ENCODE peak calls at places on chromosome 22, in seven cellular contexts. T is astrocyte of the spinal cord; M is right cardiac atrium; L is brain microvascular endothelial cell; D is cardiac fibroblast; I is fibroblast of mammary gland; P is CD8-positive, alpha-beta T cell. J is an unnamed sample.

GRCh38 chr22:42959472-42960145 is 55.3 kb downstream of the PACSIN2 start:
- DNase-seq in T (peak; percentile 86), M (peak; percentile 53), L (peak; percentile 94), D (peak; percentile 90), I (peak; percentile 74), P (no peak), J (no peak)

GRCh38 chr22:50626856-50627451 is 998 bp downstream of the ARSA start:
- DNase-seq in T (no peak), M (no peak), L (no peak), D (no peak), I (no peak), P (no peak), J (no peak)

GRCh38 chr22:29307658-29308147 is 1.3 kb downstream of the GAS2L1 start:
- DNase-seq in T (no peak), M (no peak), L (no peak), D (no peak), I (no peak), P (no peak), J (no peak)

GRCh38 chr22:50673231-50674126 is 856 bp downstream of the SHANK3 start:
- DNase-seq in T (no peak), M (no peak), L (no peak), D (no peak), I (no peak), P (peak; percentile 22), J (no peak)

GRCh38 chr22:43377486-43377995 is 34.3 kb upstream of the MPPED1 start:
- DNase-seq in T (no peak), M (no peak), L (peak; percentile 6), D (no peak), I (no peak), P (no peak), J (no peak)

GRCh38 chr22:40006641-40007040 is 11.9 kb downstream of the FAM83F start:
- DNase-seq in T (no peak), M (no peak), L (no peak), D (no peak), I (no peak), P (no peak), J (peak; percentile 24)

GRCh38 chr22:42991010-42991651 is 23.8 kb downstream of the PACSIN2 start:
- DNase-seq in T (peak; percentile 88), M (no peak), L (peak; percentile 81), D (peak; percentile 92), I (peak; percentile 96), P (no peak), J (no peak)

GRCh38 chr22:31872209-31872608 is 72.1 kb upstream of the YWHAH start:
- DNase-seq in T (no peak), M (no peak), L (no peak), D (no peak), I (no peak), P (no peak), J (no peak)

GRCh38 chr22:45585437-45585755 is 82.7 kb downstream of the FBLN1 start:
- DNase-seq in T (peak; percentile 53), M (peak; percentile 55), L (peak; percentile 20), D (no peak), I (peak; percentile 91), P (no peak), J (no peak)

GRCh38 chr22:50191041-50191740 is 5.5 kb downstream of the TRABD start:
- DNase-seq in T (no peak), M (peak; percentile 45), L (no peak), D (no peak), I (no peak), P (peak; percentile 81), J (peak; percentile 92)

GRCh38 chr22:44909241-44909640 is 100.6 kb downstream of the PHF21B start:
- DNase-seq in T (no peak), M (no peak), L (no peak), D (no peak), I (no peak), P (no peak), J (no peak)

GRCh38 chr22:19386248-19386647 is 45.3 kb downstream of the HIRA start:
- DNase-seq in T (no peak), M (no peak), L (no peak), D (no peak), I (no peak), P (no peak), J (no peak)

GRCh38 chr22:48785792-48786678 is 1041.6 kb downstream of the BRD1 start:
- DNase-seq in T (no peak), M (no peak), L (no peak), D (no peak), I (no peak), P (peak; percentile 4), J (no peak)

GRCh38 chr22:43077121-43077877 is 11.9 kb downstream of the TTLL1 start:
- DNase-seq in T (no peak), M (no peak), L (no peak), D (no peak), I (no peak), P (no peak), J (no peak)

GRCh38 chr22:43789452-43789851 is 22.7 kb downstream of the EFCAB6 start:
- DNase-seq in T (peak; percentile 47), M (peak; percentile 64), L (peak; percentile 33), D (peak; percentile 90), I (peak; percentile 99), P (no peak), J (no peak)

GRCh38 chr22:17972385-17973181 is 51.8 kb downstream of the MICAL3 start:
- DNase-seq in T (peak; percentile 56), M (peak; percentile 51), L (peak; percentile 33), D (peak; percentile 80), I (peak; percentile 83), P (no peak), J (no peak)

GRCh38 chr22:24189249-24190158 is 8.2 kb downstream of the SUSD2 start:
- DNase-seq in T (peak; percentile 50), M (peak; percentile 77), L (peak; percentile 37), D (peak; percentile 75), I (peak; percentile 67), P (peak; percentile 29), J (peak; percentile 15)

GRCh38 chr22:24191893-24192292 is 10.6 kb downstream of the SUSD2 start:
- DNase-seq in T (no peak), M (no peak), L (no peak), D (no peak), I (no peak), P (no peak), J (no peak)

GRCh38 chr22:24190159-24190540 is 8.9 kb downstream of the SUSD2 start:
- DNase-seq in T (no peak), M (peak; percentile 20), L (no peak), D (no peak), I (no peak), P (no peak), J (no peak)

GRCh38 chr22:24191381-24191841 is 10.1 kb downstream of the SUSD2 start:
- DNase-seq in T (no peak), M (no peak), L (no peak), D (no peak), I (no peak), P (no peak), J (no peak)

DNA sequence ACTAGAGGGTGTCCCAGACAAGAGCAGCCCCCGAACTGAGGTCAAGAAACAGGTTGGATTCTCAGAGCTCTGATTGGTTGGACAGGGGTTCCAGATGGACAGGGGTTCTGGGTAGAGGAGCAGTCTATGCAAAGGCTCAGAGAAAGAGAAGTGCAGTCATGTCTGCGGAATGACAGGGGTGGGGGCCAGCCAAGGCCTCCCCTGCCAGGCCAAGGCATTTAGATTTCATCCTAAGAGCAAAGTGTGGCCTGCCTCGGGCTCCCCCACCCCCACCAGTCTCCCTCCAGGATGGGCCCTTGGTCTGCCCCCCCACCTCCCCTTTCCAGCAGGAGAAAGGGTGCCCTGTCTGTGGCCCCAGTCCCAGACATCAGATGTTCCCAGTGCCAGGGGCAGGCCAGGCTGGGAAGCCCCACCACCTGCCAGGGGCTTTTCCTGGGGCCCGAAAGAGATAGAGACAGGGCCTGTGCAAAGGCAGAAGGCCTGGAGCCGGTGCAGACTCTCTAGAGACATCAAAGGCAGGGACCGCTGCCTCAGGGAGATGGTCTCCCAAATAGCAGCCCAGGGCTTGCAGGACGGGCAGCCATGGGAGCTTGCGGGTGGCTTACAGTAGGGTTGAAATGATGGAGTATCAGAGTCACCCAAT is 9.4 kb downstream of the SUSD2 start:
- DNase-seq in T (no peak), M (no peak), L (no peak), D (no peak), I (no peak), P (no peak), J (no peak)
- H3K4me3 ChIP-seq in T (no peak overlapping the region), M (no peak overlapping the region), L (no peak overlapping the region), D (no peak overlapping the region), I (no peak overlapping the region), P (no peak overlapping the region), J (no peak overlapping the region)

DNA sequence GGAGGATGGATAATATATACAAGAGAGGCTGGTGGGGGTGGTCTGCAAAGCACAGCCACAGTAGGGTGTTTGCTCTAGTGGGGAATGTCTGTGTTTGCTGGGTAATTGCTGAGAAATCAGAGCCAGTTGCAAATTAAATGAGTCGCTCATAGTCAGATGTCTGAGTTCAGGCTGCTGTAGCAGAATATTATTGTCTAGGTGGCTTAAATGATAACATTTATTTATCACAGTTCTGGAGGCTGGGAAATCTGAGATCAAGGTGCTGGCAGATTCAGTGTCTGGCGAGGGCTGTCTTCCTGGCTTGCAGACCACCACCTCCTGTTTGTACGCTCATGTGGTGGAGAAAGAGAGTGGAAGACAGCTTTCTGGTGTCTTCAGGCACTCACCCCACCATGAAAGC is 168.0 kb downstream of the MYO18B start:
- DNase-seq in T (no peak), M (no peak), L (no peak), D (no peak), I (no peak), P (no peak), J (no peak)
- H3K4me3 ChIP-seq in T (no peak overlapping the region), M (no peak overlapping the region), L (no peak overlapping the region), D (no peak overlapping the region), I (no peak overlapping the region), P (no peak overlapping the region), J (no peak overlapping the region)

GRCh38 chr22:34914871-34915270 is 151.1 kb upstream of the ISX start:
- DNase-seq in T (no peak), M (no peak), L (no peak), D (no peak), I (no peak), P (no peak), J (no peak)

GRCh38 chr22:34917239-34917638 is 148.7 kb upstream of the ISX start:
- DNase-seq in T (no peak), M (no peak), L (no peak), D (no peak), I (no peak), P (no peak), J (no peak)
- H3K4me3 ChIP-seq in T (no peak overlapping the region), M (no peak overlapping the region), L (no peak overlapping the region), D (no peak overlapping the region), I (no peak overlapping the region), P (no peak overlapping the region), J (no peak overlapping the region)

GRCh38 chr22:20433191-20433590 is 4.4 kb downstream of the SCARF2 start:
- DNase-seq in T (no peak), M (no peak), L (no peak), D (no peak), I (no peak), P (no peak), J (no peak)

GRCh38 chr22:20430101-20430640 is 7.5 kb downstream of the SCARF2 start:
- DNase-seq in T (no peak), M (no peak), L (no peak), D (no peak), I (no peak), P (no peak), J (no peak)

GRCh38 chr22:20430641-20431519 is 6.7 kb downstream of the SCARF2 start:
- DNase-seq in T (no peak), M (no peak), L (no peak), D (no peak), I (no peak), P (peak; percentile 62), J (peak; percentile 35)

GRCh38 chr22:20432244-20432686 is 5.4 kb downstream of the SCARF2 start:
- DNase-seq in T (no peak), M (no peak), L (no peak), D (no peak), I (no peak), P (no peak), J (no peak)

GRCh38 chr22:20431520-20432237 is 5.9 kb downstream of the SCARF2 start:
- DNase-seq in T (no peak), M (no peak), L (no peak), D (no peak), I (no peak), P (no peak), J (no peak)
- H3K4me3 ChIP-seq in T (no peak overlapping the region), M (no peak overlapping the region), L (peak overlapping the region; percentile 12), D (no peak overlapping the region), I (no peak overlapping the region), P (peak overlapping the region; percentile 60), J (no peak overlapping the region)